ENCODE peak calls at places on chromosomes 2 and 18, in four cellular contexts. A is CD4-positive, alpha-beta T cell; Y is GM23338; P is GM13977. F is an unnamed sample.

GRCh38 chr2:234376229-234376628 is 120.7 kb downstream of the ARL4C start:
- DNase-seq in A (no peak), Y (no peak), P (no peak), F (no peak)

GRCh38 chr18:5640939-5641338 is 97.1 kb upstream of the EPB41L3 start:
- DNase-seq in A (no peak), Y (peak; percentile 26), P (no peak), F (no peak)

GRCh38 chr2:27720004-27720551 is 51.4 kb upstream of the MRPL33 start:
- DNase-seq in A (no peak), Y (no peak), P (no peak), F (no peak)

GRCh38 chr2:239204143-239204875 is 196.5 kb downstream of the HDAC4 start:
- DNase-seq in A (no peak), Y (no peak), P (no peak), F (no peak)

GRCh38 chr2:208467564-208467963 is 61.0 kb downstream of the PTH2R start:
- DNase-seq in A (no peak), Y (no peak), P (no peak), F (no peak)

GRCh38 chr2:205563646-205564045 is 118.7 kb upstream of the NRP2 start:
- DNase-seq in A (no peak), Y (peak; percentile 87), P (no peak), F (no peak)

GRCh38 chr18:58609536-58609993 is 19.3 kb downstream of the ALPK2 start:
- DNase-seq in A (no peak), Y (no peak), P (no peak), F (no peak)

GRCh38 chr2:72572501-72572900 is 253.3 kb downstream of the EXOC6B start:
- DNase-seq in A (no peak), Y (no peak), P (no peak), F (no peak)

GRCh38 chr2:179410552-179411356 is 146.1 kb upstream of the SESTD1 start:
- DNase-seq in A (no peak), Y (peak; percentile 89), P (peak; percentile 30), F (peak; percentile 11)

GRCh38 chr2:233084488-233084887 is 24.3 kb downstream of the INPP5D start:
- DNase-seq in A (no peak), Y (no peak), P (no peak), F (no peak)

GRCh38 chr2:191202209-191202721 is 42.9 kb upstream of the MYO1B start:
- DNase-seq in A (no peak), Y (no peak), P (no peak), F (no peak)

GRCh38 chr18:59705145-59705544 is 7.9 kb upstream of the CCBE1 start:
- DNase-seq in A (no peak), Y (no peak), P (no peak), F (no peak)

GRCh38 chr18:22451796-22452195 is 34.1 kb upstream of the CTAGE1 start:
- DNase-seq in A (no peak), Y (peak; percentile 65), P (no peak), F (no peak)

GRCh38 chr18:55047546-55047945 is 88.3 kb upstream of the CCDC68 start:
- DNase-seq in A (no peak), Y (no peak), P (no peak), F (no peak)

GRCh38 chr2:10487144-10488104 is 39.3 kb upstream of the ODC1 start:
- DNase-seq in A (no peak), Y (no peak), P (no peak), F (no peak)

GRCh38 chr2:49753344-49753930 is 599.1 kb upstream of the FSHR start:
- DNase-seq in A (no peak), Y (no peak), P (no peak), F (no peak)

GRCh38 chr2:224147174-224147573 is 108.1 kb upstream of the SERPINE2 start:
- DNase-seq in A (no peak), Y (no peak), P (no peak), F (no peak)

GRCh38 chr2:46780801-46781445 is 134.7 kb downstream of the MCFD2 start:
- DNase-seq in A (no peak), Y (peak; percentile 86), P (no peak), F (peak; percentile 21)

GRCh38 chr18:74082476-74083070 is 65.1 kb downstream of the FBXO15 start:
- DNase-seq in A (peak; percentile 53), Y (peak; percentile 83), P (peak; percentile 67), F (peak; percentile 30)

GRCh38 chr18:10752407-10752806 is 226.6 kb downstream of the NAPG start:
- DNase-seq in A (no peak), Y (no peak), P (no peak), F (no peak)

GRCh38 chr2:220451438-220451837 is 824.0 kb downstream of the SLC4A3 start:
- DNase-seq in A (no peak), Y (no peak), P (no peak), F (no peak)

GRCh38 chr18:26574958-26575864 is 26.9 kb upstream of the KCTD1 start:
- DNase-seq in A (no peak), Y (peak; percentile 83), P (no peak), F (peak; percentile 15)

GRCh38 chr2:127382836-127383235 is 4.9 kb downstream of the MAP3K2 start:
- DNase-seq in A (no peak), Y (no peak), P (no peak), F (no peak)

GRCh38 chr2:199410130-199410529 is 47.6 kb downstream of the SATB2 start:
- DNase-seq in A (no peak), Y (no peak), P (no peak), F (no peak)

GRCh38 chr18:51724790-51725721 is 527.6 kb upstream of the MEX3C start:
- DNase-seq in A (no peak), Y (peak; percentile 12), P (no peak), F (no peak)

GRCh38 chr2:53867169-53867568 is 7.4 kb upstream of the GPR75 start:
- DNase-seq in A (no peak), Y (no peak), P (no peak), F (no peak)

GRCh38 chr2:183034806-183035205 is 3.5 kb downstream of the NCKAP1 start:
- DNase-seq in A (no peak), Y (peak; percentile 48), P (no peak), F (no peak)

GRCh38 chr18:58615150-58616132 is 13.4 kb downstream of the ALPK2 start:
- DNase-seq in A (peak; percentile 38), Y (no peak), P (peak; percentile 61), F (no peak)

GRCh38 chr2:152678808-152679207 is 38.5 kb downstream of the PRPF40A start:
- DNase-seq in A (no peak), Y (no peak), P (no peak), F (no peak)

GRCh38 chr2:28956415-28956826 is 24.7 kb upstream of the TOGARAM2 start:
- DNase-seq in A (peak; percentile 53), Y (peak; percentile 89), P (peak; percentile 50), F (peak; percentile 38)

DNA sequence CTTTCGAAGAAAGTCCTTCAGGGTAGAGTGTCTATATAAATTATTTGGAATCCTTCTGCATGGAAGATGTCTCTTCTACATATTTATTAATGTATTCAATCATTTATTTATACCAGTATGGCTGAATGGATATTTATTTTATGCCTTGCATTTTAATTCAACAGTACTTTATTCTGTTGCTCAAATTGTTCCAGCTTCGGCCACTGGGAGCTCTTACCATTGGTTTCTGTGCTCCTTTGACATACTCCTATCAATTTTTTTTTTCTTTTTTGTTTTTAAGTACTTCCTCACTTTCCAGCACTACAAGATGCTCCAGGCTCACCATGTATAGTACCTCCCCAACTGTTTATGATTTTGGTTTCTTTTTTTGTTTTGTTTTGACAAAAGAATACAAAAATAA is 39.4 kb upstream of the WIPF1 start:
- DNase-seq in A (no peak), Y (peak; percentile 16), P (no peak), F (no peak)
- TF ChIP-seq CTCF in A (no peak), Y (peak; percentile 20), P (no peak), F (no peak)

GRCh38 chr2:61277756-61278155 is 115.8 kb downstream of the C2orf74 start:
- DNase-seq in A (no peak), Y (peak; percentile 29), P (no peak), F (no peak)
- TF ChIP-seq CTCF in A (no peak), Y (no peak), P (no peak), F (no peak)

GRCh38 chr18:34901299-34901698 is 139.9 kb upstream of the MAPRE2 start:
- DNase-seq in A (no peak), Y (no peak), P (no peak), F (no peak)
- TF ChIP-seq CTCF in A (no peak), Y (no peak), P (no peak), F (no peak)

DNA sequence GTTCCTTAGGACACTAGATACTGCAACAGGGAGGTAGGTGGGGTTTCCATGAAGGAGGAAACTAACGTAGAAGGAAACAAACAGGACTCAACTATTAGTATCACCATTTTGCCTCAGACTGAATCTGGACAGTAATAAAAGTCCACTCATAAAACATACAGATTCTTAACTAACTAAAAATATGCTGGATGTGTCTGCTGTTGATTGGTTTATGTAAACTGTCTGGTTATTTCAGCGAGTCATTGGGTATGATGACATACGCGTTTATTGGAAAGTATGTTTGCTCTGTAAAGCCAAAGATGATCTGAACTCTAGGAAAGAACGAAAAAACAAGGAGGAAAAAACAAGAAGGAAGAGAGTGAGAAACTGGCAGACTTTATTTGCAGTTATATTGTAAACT is 1816.1 kb upstream of the LRRTM1 start:
- DNase-seq in A (no peak), Y (no peak), P (no peak), F (no peak)
- TF ChIP-seq CTCF in A (no peak), Y (no peak), P (no peak), F (no peak)

GRCh38 chr18:75125359-75126331 is 83.3 kb downstream of the PTGR3 start:
- DNase-seq in A (no peak), Y (peak; percentile 53), P (no peak), F (no peak)
- TF ChIP-seq CTCF in A (no peak), Y (no peak), P (no peak), F (no peak)

GRCh38 chr2:132669854-132670103 is 226 bp downstream of the LYPD1 start:
- DNase-seq in A (no peak), Y (peak; percentile 68), P (no peak), F (peak; percentile 37)

GRCh38 chr2:132670104-132670960 is at the start of gene LYPD1:
- DNase-seq in A (no peak), Y (peak; percentile 71), P (no peak), F (peak; percentile 22)

GRCh38 chr2:132668986-132669853 is 785 bp downstream of the LYPD1 start:
- DNase-seq in A (no peak), Y (peak; percentile 68), P (no peak), F (peak; percentile 14)

GRCh38 chr2:132667716-132668115 is 2.3 kb downstream of the LYPD1 start:
- DNase-seq in A (no peak), Y (no peak), P (no peak), F (no peak)

GRCh38 chr2:132668189-132668833 is 1.7 kb downstream of the LYPD1 start:
- DNase-seq in A (no peak), Y (peak; percentile 71), P (no peak), F (peak; percentile 40)
- TF ChIP-seq CTCF in A (no peak), Y (peak; percentile 48), P (no peak), F (peak; percentile 61)

GRCh38 chr2:332592-332991 is 44.7 kb upstream of the ALKAL2 start:
- DNase-seq in A (no peak), Y (peak; percentile 24), P (no peak), F (no peak)
- TF ChIP-seq CTCF in A (no peak), Y (peak; percentile 68), P (peak; percentile 12), F (peak; percentile 16)